ENCODE peak calls at places on chromosomes 4 and X, in nine cellular contexts. U is BJ, V is IMR-90, K is testis, Z is body of pancreas, B is kidney, M is astrocyte of the spinal cord, R is fibroblast of the aortic adventitia, P is coronary artery. O is an unnamed sample.

GRCh38 chr4:6546091-6546490 is 28.9 kb upstream of the MAN2B2 start:
- DNase-seq in B (no peak), M (no peak), R (no peak), P (no peak), U (no peak), K (no peak), V (no peak), Z (no peak), O (no peak)

GRCh38 chr4:100696531-100696930 is 178.7 kb upstream of the EMCN start:
- DNase-seq in P (no peak), Z (no peak), V (no peak), R (no peak), M (no peak), K (no peak), U (no peak), B (no peak), O (no peak)

GRCh38 chr4:144562019-144562740 is 83.8 kb upstream of the HHIP start:
- DNase-seq in M (no peak), R (peak), P (no peak), V (no peak), Z (no peak), K (no peak), B (peak), U (no peak), O (no peak)

GRCh38 chr4:174461438-174462106 is 60.7 kb downstream of the HPGD start:
- DNase-seq in V (no peak), U (no peak), M (peak), B (no peak), Z (no peak), K (no peak), P (no peak), R (no peak), O (peak)

GRCh38 chr4:59834943-59835342 is 1365.2 kb upstream of the ADGRL3 start:
- DNase-seq in K (no peak), R (no peak), V (no peak), P (no peak), U (no peak), M (no peak), B (no peak), Z (no peak), O (no peak)

GRCh38 chr4:2472187-2472586 is 3.3 kb downstream of the RNF4 start:
- DNase-seq in B (peak), V (peak), M (no peak), K (no peak), Z (no peak), U (no peak), P (no peak), R (no peak), O (peak)

GRCh38 chr4:19309365-19309764 is 942.3 kb upstream of the SLIT2 start:
- DNase-seq in P (no peak), Z (no peak), R (peak), M (peak), K (no peak), U (no peak), B (no peak), V (peak), O (peak)

GRCh38 chr4:188297873-188298272 is 158.6 kb downstream of the TRIML1 start:
- DNase-seq in R (no peak), M (peak), U (no peak), K (no peak), Z (no peak), B (no peak), P (no peak), V (peak), O (peak)

GRCh38 chr4:109611045-109611616 is 51.1 kb downstream of the MCUB start:
- DNase-seq in R (peak), U (no peak), P (no peak), K (no peak), Z (no peak), M (peak), V (peak), B (no peak), O (no peak)

GRCh38 chrX:129347291-129347690 is 176.0 kb downstream of the SMARCA1 start:
- DNase-seq in B (no peak), P (no peak), V (no peak), U (no peak), Z (no peak), R (no peak), M (no peak), K (no peak), O (no peak)

GRCh38 chr4:186724048-186724860 is 598 bp upstream of the FAT1 start:
- DNase-seq in K (peak), U (no peak), P (peak), R (peak), M (peak), V (peak), Z (peak), B (peak), O (peak)

GRCh38 chrX:623599-624323 is 6.8 kb upstream of the SHOX start:
- DNase-seq in M (no peak), P (no peak), Z (no peak), U (no peak), V (no peak), B (no peak), K (no peak), R (no peak), O (peak)
- H3K4me3 ChIP-seq in M (no peak), P (peak), Z (no peak), U (peak), V (no peak), B (no peak), K (no peak), R (no peak), O (no peak)

GRCh38 chr4:26749867-26750266 is 110.8 kb upstream of the STIM2 start:
- DNase-seq in M (no peak), B (no peak), K (no peak), Z (no peak), R (no peak), P (no peak), U (no peak), V (no peak), O (no peak)
- TF ChIP-seq CTCF in M (no peak), B (no peak), K (no peak), Z (no peak), R (no peak), P (no peak), U (no peak), V (no peak), O (no peak)

DNA sequence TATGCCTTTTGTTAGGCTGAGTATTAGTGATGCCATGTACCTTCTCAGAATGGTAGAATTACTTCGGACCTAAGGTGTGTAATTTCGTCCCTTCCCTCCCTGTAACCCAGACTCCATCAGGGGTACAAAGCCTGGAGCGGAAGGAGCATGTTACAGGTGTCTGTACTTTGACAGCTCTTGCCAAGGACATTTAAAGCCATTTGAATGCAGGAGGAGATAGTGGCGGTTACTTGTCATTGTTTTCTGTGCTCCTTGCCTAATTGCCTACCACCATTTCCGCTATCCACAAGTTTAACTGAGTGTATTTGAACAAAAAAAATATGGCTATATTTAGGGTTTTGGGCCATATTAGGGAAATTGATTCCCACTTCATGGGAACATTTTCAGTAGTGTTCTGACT is 1.8 kb downstream of the FNIP2 start:
- DNase-seq in K (no peak), M (no peak), V (no peak), U (no peak), Z (no peak), R (no peak), B (no peak), P (no peak), O (no peak)
- H3K4me3 ChIP-seq in K (no peak), M (no peak), V (no peak), U (no peak), Z (no peak), R (peak), B (peak), P (peak), O (no peak)

GRCh38 chrX:115989686-115990085 is 180.9 kb upstream of the AGTR2 start:
- DNase-seq in V (no peak), B (no peak), U (no peak), Z (no peak), R (no peak), M (no peak), P (no peak), K (no peak), O (no peak)

DNA sequence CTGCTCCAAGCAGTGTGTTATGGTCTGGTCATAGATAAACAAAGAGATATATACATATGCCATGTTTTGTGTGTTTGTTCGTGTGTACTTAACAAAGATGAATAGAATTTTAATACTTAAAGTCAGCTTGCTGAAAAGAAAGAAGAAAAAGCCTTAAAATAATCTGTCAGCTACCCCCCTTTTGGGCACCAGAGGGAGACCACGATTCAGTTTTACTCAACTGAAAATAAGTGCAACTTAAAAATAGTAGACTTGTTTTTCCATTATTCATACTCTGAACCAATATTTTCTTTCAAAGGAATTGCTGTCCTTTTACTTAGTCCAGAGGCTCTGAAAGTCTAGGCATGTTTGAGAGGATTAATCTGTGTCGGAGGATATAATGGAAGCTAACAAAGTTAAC is 181.7 kb upstream of the AGTR2 start:
- DNase-seq in B (no peak), Z (no peak), R (no peak), K (no peak), M (no peak), V (no peak), U (no peak), P (no peak), O (no peak)
- TF ChIP-seq CTCF in B (no peak), Z (peak), R (peak), K (no peak), M (peak), V (no peak), U (no peak), P (no peak), O (no peak)

GRCh38 chr4:66564901-66565648 is 894.8 kb upstream of the EPHA5 start:
- DNase-seq in B (no peak), P (no peak), K (no peak), M (peak), R (peak), U (peak), Z (no peak), V (peak), O (peak)
- H3K4me3 ChIP-seq in B (no peak), P (peak), K (no peak), M (no peak), R (peak), U (no peak), Z (no peak), V (no peak), O (no peak)

GRCh38 chr4:16761031-16761430 is 137.4 kb downstream of the LDB2 start:
- DNase-seq in Z (no peak), B (no peak), V (no peak), M (no peak), U (no peak), R (no peak), K (no peak), P (no peak), O (no peak)

GRCh38 chr4:16767861-16768260 is 130.6 kb downstream of the LDB2 start:
- DNase-seq in K (no peak), U (no peak), Z (no peak), M (no peak), B (no peak), V (no peak), R (no peak), P (no peak), O (no peak)

GRCh38 chr4:16765549-16765948 is 132.9 kb downstream of the LDB2 start:
- DNase-seq in Z (no peak), R (no peak), M (no peak), B (no peak), U (no peak), V (no peak), P (no peak), K (no peak), O (no peak)

GRCh38 chr4:16767251-16767650 is 131.2 kb downstream of the LDB2 start:
- DNase-seq in M (no peak), U (no peak), R (no peak), Z (no peak), K (no peak), V (no peak), P (no peak), B (no peak), O (no peak)

GRCh38 chr4:16764622-16765021 is 133.8 kb downstream of the LDB2 start:
- DNase-seq in Z (no peak), K (no peak), M (peak), B (no peak), V (peak), P (no peak), U (no peak), R (no peak), O (no peak)
- TF ChIP-seq CTCF in Z (no peak), K (no peak), M (peak), B (peak), V (peak), P (no peak), U (peak), R (peak), O (peak)

DNA sequence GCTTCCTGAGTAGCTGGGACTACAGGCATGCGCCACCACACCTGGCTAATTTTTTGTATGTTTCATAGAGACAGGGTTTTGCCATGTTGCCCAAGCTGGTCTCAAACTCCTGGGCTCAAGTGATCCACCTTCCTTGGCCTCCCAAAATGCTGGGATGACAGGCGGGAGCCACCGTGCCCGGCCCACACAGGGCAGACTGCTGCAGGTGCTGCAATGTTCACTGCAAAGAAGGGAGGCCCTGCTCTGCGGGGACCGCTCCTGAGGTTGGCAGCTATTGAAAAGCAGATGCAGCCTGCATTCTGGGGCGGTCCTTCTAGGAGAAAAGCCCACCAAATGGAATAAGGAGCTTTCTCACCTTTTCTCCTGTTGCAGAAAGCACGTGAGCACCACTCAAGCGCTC is 5.0 kb downstream of the ARSD start:
- DNase-seq in M (no peak), R (no peak), P (no peak), K (no peak), V (no peak), Z (no peak), B (no peak), U (no peak), O (no peak)
- H3K4me3 ChIP-seq in M (no peak), R (no peak), P (no peak), K (no peak), V (no peak), Z (no peak), B (no peak), U (no peak), O (no peak)

DNA sequence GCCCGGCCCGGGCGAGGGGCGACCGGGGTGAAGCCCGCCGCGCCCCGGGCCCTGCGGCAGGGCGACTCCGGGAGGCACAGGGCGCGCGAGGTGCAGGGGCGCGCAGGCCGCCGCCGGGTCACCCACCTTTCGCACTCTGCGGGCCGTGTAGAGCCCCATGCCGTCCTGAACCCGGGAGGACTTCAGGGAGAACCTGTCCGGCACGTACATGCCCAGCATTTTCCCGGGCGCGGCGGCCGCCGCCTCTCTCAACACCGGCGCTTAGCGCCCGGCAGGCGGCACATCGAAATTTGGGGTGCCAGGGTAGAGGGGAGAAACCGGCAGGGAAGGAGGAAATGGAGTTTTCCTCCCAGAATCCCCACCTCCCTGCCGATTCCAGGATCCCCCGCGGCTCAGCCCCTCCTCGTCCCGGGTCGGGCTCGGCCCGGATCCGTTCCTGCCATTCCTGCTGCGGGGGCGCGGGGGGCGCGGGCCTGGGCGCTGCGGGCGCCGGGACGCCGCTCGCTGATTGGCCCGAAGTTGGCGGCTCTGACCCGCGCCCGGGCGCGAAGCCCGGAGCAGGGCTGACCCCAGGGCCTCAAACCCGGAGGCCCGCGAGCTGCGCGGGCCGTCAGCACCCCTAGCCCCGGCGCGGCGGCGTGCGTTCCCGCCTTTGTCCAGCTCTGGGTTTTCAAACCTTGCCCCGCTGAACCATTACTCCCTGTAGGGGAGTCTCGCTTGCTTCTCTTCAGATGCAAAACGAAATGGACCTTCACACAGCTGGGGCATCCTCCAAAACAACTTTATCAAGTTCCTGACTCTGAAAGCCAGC is at the start of gene PRDM5:
- DNase-seq in M (peak), K (peak), B (peak), Z (peak), R (peak), U (no peak), P (peak), V (peak), O (peak)
- TF ChIP-seq CTCF in M (peak), K (peak), B (no peak), Z (peak), R (peak), U (peak), P (no peak), V (no peak), O (peak)

DNA sequence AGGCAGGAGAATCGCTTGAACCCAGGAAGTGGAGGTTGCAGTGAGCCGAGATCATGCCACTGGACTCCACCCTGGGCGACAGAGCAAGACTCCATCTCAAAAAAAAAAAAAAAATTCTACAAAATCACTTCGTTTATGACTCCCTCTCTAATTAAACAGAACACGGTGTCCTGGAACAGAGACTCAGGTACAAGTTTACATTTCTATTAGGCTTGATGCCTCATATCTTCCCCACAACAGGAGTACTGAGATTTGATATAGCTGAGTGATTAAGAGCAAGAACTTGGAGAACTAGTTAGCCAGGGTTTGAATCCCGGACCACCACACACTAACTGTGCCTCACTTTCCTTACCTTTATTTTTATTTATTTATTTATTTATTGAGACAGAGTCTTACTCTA is 42.2 kb upstream of the KLF3 start:
- DNase-seq in B (no peak), K (no peak), V (no peak), U (no peak), R (no peak), M (no peak), Z (no peak), P (no peak), O (no peak)
- H3K4me3 ChIP-seq in B (no peak), K (no peak), V (no peak), U (no peak), R (no peak), M (no peak), Z (no peak), P (no peak), O (no peak)